ENCODE peak calls at places on chromosomes 12 and 14, in nine cellular contexts. One of them, this sample, is unnamed.
A peak's percentile ranks its signal among the peaks of the same experiment; 100 is the strongest.

GRCh38 chr14:61618448-61618847 is 76.9 kb upstream of the HIF1A start:
- DNase-seq in dorsolateral prefrontal cortex: no peak
- DNase-seq in activated naive CD8-positive, alpha-beta T cell treated with anti-CD3 and anti-CD28 coated beads for 36 hours: no peak
- DNase-seq in T-helper 17 cell: no peak
- DNase-seq in WERI-Rb-1: no peak
- DNase-seq in memory B cell: no peak
- DNase-seq in GM13977: no peak
- DNase-seq in WTC11: no peak
- DNase-seq in SJCRH30: no peak
- DNase-seq in this sample: no peak

GRCh38 chr14:50532502-50533313 is at the start of gene MAP4K5:
- DNase-seq in dorsolateral prefrontal cortex: peak; percentile 86
- DNase-seq in activated naive CD8-positive, alpha-beta T cell treated with anti-CD3 and anti-CD28 coated beads for 36 hours: peak; percentile 93
- DNase-seq in T-helper 17 cell: peak; percentile 81
- DNase-seq in WERI-Rb-1: peak; percentile 92
- DNase-seq in memory B cell: peak; percentile 84
- DNase-seq in GM13977: peak; percentile 93
- DNase-seq in WTC11: peak; percentile 87
- DNase-seq in SJCRH30: peak; percentile 89
- DNase-seq in this sample: peak; percentile 95

GRCh38 chr14:61479746-61480502 is 158.5 kb downstream of the PRKCH start:
- DNase-seq in dorsolateral prefrontal cortex: no peak
- DNase-seq in activated naive CD8-positive, alpha-beta T cell treated with anti-CD3 and anti-CD28 coated beads for 36 hours: no peak
- DNase-seq in T-helper 17 cell: no peak
- DNase-seq in WERI-Rb-1: no peak
- DNase-seq in memory B cell: no peak
- DNase-seq in GM13977: no peak
- DNase-seq in WTC11: no peak
- DNase-seq in SJCRH30: no peak
- DNase-seq in this sample: no peak

GRCh38 chr12:93883436-93884154 is 206.4 kb downstream of the CRADD start:
- DNase-seq in dorsolateral prefrontal cortex: no peak
- DNase-seq in activated naive CD8-positive, alpha-beta T cell treated with anti-CD3 and anti-CD28 coated beads for 36 hours: no peak
- DNase-seq in T-helper 17 cell: no peak
- DNase-seq in WERI-Rb-1: no peak
- DNase-seq in memory B cell: no peak
- DNase-seq in GM13977: no peak
- DNase-seq in WTC11: no peak
- DNase-seq in SJCRH30: no peak
- DNase-seq in this sample: no peak

GRCh38 chr12:110743571-110744093 is 941 bp upstream of the PPP1CC start:
- DNase-seq in dorsolateral prefrontal cortex: peak; percentile 39
- DNase-seq in activated naive CD8-positive, alpha-beta T cell treated with anti-CD3 and anti-CD28 coated beads for 36 hours: no peak
- DNase-seq in T-helper 17 cell: no peak
- DNase-seq in WERI-Rb-1: no peak
- DNase-seq in memory B cell: no peak
- DNase-seq in GM13977: no peak
- DNase-seq in WTC11: peak; percentile 18
- DNase-seq in SJCRH30: peak; percentile 29
- DNase-seq in this sample: peak; percentile 18

GRCh38 chr12:132675753-132676152 is 11.4 kb downstream of the POLE start:
- DNase-seq in dorsolateral prefrontal cortex: no peak
- DNase-seq in activated naive CD8-positive, alpha-beta T cell treated with anti-CD3 and anti-CD28 coated beads for 36 hours: no peak
- DNase-seq in T-helper 17 cell: no peak
- DNase-seq in WERI-Rb-1: no peak
- DNase-seq in memory B cell: no peak
- DNase-seq in GM13977: no peak
- DNase-seq in WTC11: no peak
- DNase-seq in SJCRH30: no peak
- DNase-seq in this sample: no peak

GRCh38 chr14:93050761-93051160 is 65.0 kb downstream of the ITPK1 start:
- DNase-seq in dorsolateral prefrontal cortex: no peak
- DNase-seq in activated naive CD8-positive, alpha-beta T cell treated with anti-CD3 and anti-CD28 coated beads for 36 hours: no peak
- DNase-seq in T-helper 17 cell: no peak
- DNase-seq in WERI-Rb-1: no peak
- DNase-seq in memory B cell: no peak
- DNase-seq in GM13977: no peak
- DNase-seq in WTC11: no peak
- DNase-seq in SJCRH30: no peak
- DNase-seq in this sample: no peak

GRCh38 chr12:7190268-7191055 is 976 bp downstream of the PEX5 start:
- DNase-seq in dorsolateral prefrontal cortex: peak; percentile 39
- DNase-seq in activated naive CD8-positive, alpha-beta T cell treated with anti-CD3 and anti-CD28 coated beads for 36 hours: peak; percentile 18
- DNase-seq in T-helper 17 cell: no peak
- DNase-seq in WERI-Rb-1: peak; percentile 14
- DNase-seq in memory B cell: peak; percentile 9
- DNase-seq in GM13977: peak; percentile 6
- DNase-seq in WTC11: peak; percentile 24
- DNase-seq in SJCRH30: peak; percentile 20
- DNase-seq in this sample: no peak

GRCh38 chr12:94513527-94513926 is 53.9 kb upstream of the CEP83 start:
- DNase-seq in dorsolateral prefrontal cortex: no peak
- DNase-seq in activated naive CD8-positive, alpha-beta T cell treated with anti-CD3 and anti-CD28 coated beads for 36 hours: no peak
- DNase-seq in T-helper 17 cell: no peak
- DNase-seq in WERI-Rb-1: no peak
- DNase-seq in memory B cell: no peak
- DNase-seq in GM13977: no peak
- DNase-seq in WTC11: no peak
- DNase-seq in SJCRH30: no peak
- DNase-seq in this sample: no peak

GRCh38 chr12:120647375-120647755 is 6.9 kb downstream of the CABP1 start:
- DNase-seq in dorsolateral prefrontal cortex: no peak
- DNase-seq in activated naive CD8-positive, alpha-beta T cell treated with anti-CD3 and anti-CD28 coated beads for 36 hours: no peak
- DNase-seq in T-helper 17 cell: no peak
- DNase-seq in WERI-Rb-1: no peak
- DNase-seq in memory B cell: no peak
- DNase-seq in GM13977: no peak
- DNase-seq in WTC11: no peak
- DNase-seq in SJCRH30: no peak
- DNase-seq in this sample: no peak

GRCh38 chr14:83172363-83172762 is 1638.7 kb upstream of the SEL1L start:
- DNase-seq in dorsolateral prefrontal cortex: no peak
- DNase-seq in activated naive CD8-positive, alpha-beta T cell treated with anti-CD3 and anti-CD28 coated beads for 36 hours: no peak
- DNase-seq in T-helper 17 cell: no peak
- DNase-seq in WERI-Rb-1: no peak
- DNase-seq in memory B cell: no peak
- DNase-seq in GM13977: no peak
- DNase-seq in WTC11: no peak
- DNase-seq in SJCRH30: no peak
- DNase-seq in this sample: no peak

GRCh38 chr12:114013601-114014345 is 47.6 kb upstream of the RBM19 start:
- DNase-seq in dorsolateral prefrontal cortex: no peak
- DNase-seq in activated naive CD8-positive, alpha-beta T cell treated with anti-CD3 and anti-CD28 coated beads for 36 hours: no peak
- DNase-seq in T-helper 17 cell: no peak
- DNase-seq in WERI-Rb-1: no peak
- DNase-seq in memory B cell: no peak
- DNase-seq in GM13977: no peak
- DNase-seq in WTC11: peak; percentile 52
- DNase-seq in SJCRH30: peak; percentile 8
- DNase-seq in this sample: no peak

GRCh38 chr12:112020947-112021457 is 7.8 kb downstream of the ERP29 start:
- DNase-seq in dorsolateral prefrontal cortex: no peak
- DNase-seq in activated naive CD8-positive, alpha-beta T cell treated with anti-CD3 and anti-CD28 coated beads for 36 hours: no peak
- DNase-seq in T-helper 17 cell: no peak
- DNase-seq in WERI-Rb-1: no peak
- DNase-seq in memory B cell: no peak
- DNase-seq in GM13977: no peak
- DNase-seq in WTC11: no peak
- DNase-seq in SJCRH30: no peak
- DNase-seq in this sample: no peak

GRCh38 chr12:5220835-5221234 is 177.2 kb downstream of the KCNA5 start:
- DNase-seq in dorsolateral prefrontal cortex: no peak
- DNase-seq in activated naive CD8-positive, alpha-beta T cell treated with anti-CD3 and anti-CD28 coated beads for 36 hours: peak; percentile 51
- DNase-seq in T-helper 17 cell: no peak
- DNase-seq in WERI-Rb-1: no peak
- DNase-seq in memory B cell: no peak
- DNase-seq in GM13977: no peak
- DNase-seq in WTC11: no peak
- DNase-seq in SJCRH30: no peak
- DNase-seq in this sample: no peak

GRCh38 chr14:103879570-103880333 is 32.4 kb upstream of the PPP1R13B start:
- DNase-seq in dorsolateral prefrontal cortex: no peak
- DNase-seq in activated naive CD8-positive, alpha-beta T cell treated with anti-CD3 and anti-CD28 coated beads for 36 hours: no peak
- DNase-seq in T-helper 17 cell: no peak
- DNase-seq in WERI-Rb-1: no peak
- DNase-seq in memory B cell: no peak
- DNase-seq in GM13977: no peak
- DNase-seq in WTC11: peak; percentile 40
- DNase-seq in SJCRH30: peak; percentile 90
- DNase-seq in this sample: no peak

GRCh38 chr12:118058881-118059644 is 1.9 kb downstream of the WSB2 start:
- DNase-seq in dorsolateral prefrontal cortex: no peak
- DNase-seq in activated naive CD8-positive, alpha-beta T cell treated with anti-CD3 and anti-CD28 coated beads for 36 hours: no peak
- DNase-seq in T-helper 17 cell: no peak
- DNase-seq in WERI-Rb-1: no peak
- DNase-seq in memory B cell: no peak
- DNase-seq in GM13977: no peak
- DNase-seq in WTC11: no peak
- DNase-seq in SJCRH30: no peak
- DNase-seq in this sample: no peak

GRCh38 chr14:101519090-101519489 is 42.2 kb upstream of the DIO3 start:
- DNase-seq in dorsolateral prefrontal cortex: no peak
- DNase-seq in activated naive CD8-positive, alpha-beta T cell treated with anti-CD3 and anti-CD28 coated beads for 36 hours: no peak
- DNase-seq in T-helper 17 cell: no peak
- DNase-seq in WERI-Rb-1: no peak
- DNase-seq in memory B cell: no peak
- DNase-seq in GM13977: no peak
- DNase-seq in WTC11: no peak
- DNase-seq in SJCRH30: no peak
- DNase-seq in this sample: no peak

GRCh38 chr14:104054222-104054905 is 31.1 kb upstream of the ASPG start:
- DNase-seq in dorsolateral prefrontal cortex: no peak
- DNase-seq in activated naive CD8-positive, alpha-beta T cell treated with anti-CD3 and anti-CD28 coated beads for 36 hours: no peak
- DNase-seq in T-helper 17 cell: no peak
- DNase-seq in WERI-Rb-1: peak; percentile 82
- DNase-seq in memory B cell: no peak
- DNase-seq in GM13977: no peak
- DNase-seq in WTC11: no peak
- DNase-seq in SJCRH30: no peak
- DNase-seq in this sample: peak; percentile 32

GRCh38 chr12:94285954-94286579 is 137.7 kb downstream of the PLXNC1 start:
- DNase-seq in dorsolateral prefrontal cortex: no peak
- DNase-seq in activated naive CD8-positive, alpha-beta T cell treated with anti-CD3 and anti-CD28 coated beads for 36 hours: no peak
- DNase-seq in T-helper 17 cell: no peak
- DNase-seq in WERI-Rb-1: peak; percentile 77
- DNase-seq in memory B cell: no peak
- DNase-seq in GM13977: no peak
- DNase-seq in WTC11: no peak
- DNase-seq in SJCRH30: no peak
- DNase-seq in this sample: no peak

GRCh38 chr14:105931808-105932483 is 405.6 kb downstream of the TMEM121 start:
- DNase-seq in dorsolateral prefrontal cortex: no peak
- DNase-seq in activated naive CD8-positive, alpha-beta T cell treated with anti-CD3 and anti-CD28 coated beads for 36 hours: no peak
- DNase-seq in T-helper 17 cell: no peak
- DNase-seq in WERI-Rb-1: no peak
- DNase-seq in memory B cell: no peak
- DNase-seq in GM13977: peak; percentile 31
- DNase-seq in WTC11: no peak
- DNase-seq in SJCRH30: no peak
- DNase-seq in this sample: no peak

GRCh38 chr12:49893753-49894752 is 9.6 kb downstream of the FAIM2 start:
- DNase-seq in dorsolateral prefrontal cortex: no peak
- DNase-seq in activated naive CD8-positive, alpha-beta T cell treated with anti-CD3 and anti-CD28 coated beads for 36 hours: no peak
- DNase-seq in T-helper 17 cell: no peak
- DNase-seq in WERI-Rb-1: no peak
- DNase-seq in memory B cell: no peak
- DNase-seq in GM13977: no peak
- DNase-seq in WTC11: no peak
- DNase-seq in SJCRH30: no peak
- DNase-seq in this sample: no peak

GRCh38 chr12:38721611-38722252 is 183.7 kb downstream of the CPNE8 start:
- DNase-seq in dorsolateral prefrontal cortex: no peak
- DNase-seq in activated naive CD8-positive, alpha-beta T cell treated with anti-CD3 and anti-CD28 coated beads for 36 hours: no peak
- DNase-seq in T-helper 17 cell: no peak
- DNase-seq in WERI-Rb-1: no peak
- DNase-seq in memory B cell: no peak
- DNase-seq in GM13977: no peak
- DNase-seq in WTC11: no peak
- DNase-seq in SJCRH30: no peak
- DNase-seq in this sample: no peak

GRCh38 chr14:78721756-78722455 is 551.7 kb downstream of the NRXN3 start:
- DNase-seq in dorsolateral prefrontal cortex: no peak
- DNase-seq in activated naive CD8-positive, alpha-beta T cell treated with anti-CD3 and anti-CD28 coated beads for 36 hours: no peak
- DNase-seq in T-helper 17 cell: no peak
- DNase-seq in WERI-Rb-1: peak; percentile 28
- DNase-seq in memory B cell: no peak
- DNase-seq in GM13977: no peak
- DNase-seq in WTC11: no peak
- DNase-seq in SJCRH30: no peak
- DNase-seq in this sample: no peak

GRCh38 chr12:109477185-109477962 is at the start of the genes KCTD10 and UBE3B:
- DNase-seq in dorsolateral prefrontal cortex: peak; percentile 72
- DNase-seq in activated naive CD8-positive, alpha-beta T cell treated with anti-CD3 and anti-CD28 coated beads for 36 hours: peak; percentile 88
- DNase-seq in T-helper 17 cell: peak; percentile 80
- DNase-seq in WERI-Rb-1: peak; percentile 90
- DNase-seq in memory B cell: peak; percentile 87
- DNase-seq in GM13977: peak; percentile 91
- DNase-seq in WTC11: peak; percentile 89
- DNase-seq in SJCRH30: peak; percentile 90
- DNase-seq in this sample: peak; percentile 93

GRCh38 chr12:79358716-79359341 is 331.9 kb downstream of the PAWR start:
- DNase-seq in dorsolateral prefrontal cortex: no peak
- DNase-seq in activated naive CD8-positive, alpha-beta T cell treated with anti-CD3 and anti-CD28 coated beads for 36 hours: no peak
- DNase-seq in T-helper 17 cell: no peak
- DNase-seq in WERI-Rb-1: no peak
- DNase-seq in memory B cell: no peak
- DNase-seq in GM13977: no peak
- DNase-seq in WTC11: no peak
- DNase-seq in SJCRH30: no peak
- DNase-seq in this sample: no peak

GRCh38 chr14:96681826-96682225 is 115.4 kb upstream of the VRK1 start:
- DNase-seq in dorsolateral prefrontal cortex: no peak
- DNase-seq in activated naive CD8-positive, alpha-beta T cell treated with anti-CD3 and anti-CD28 coated beads for 36 hours: no peak
- DNase-seq in T-helper 17 cell: no peak
- DNase-seq in WERI-Rb-1: no peak
- DNase-seq in memory B cell: no peak
- DNase-seq in GM13977: no peak
- DNase-seq in WTC11: no peak
- DNase-seq in SJCRH30: no peak
- DNase-seq in this sample: no peak

GRCh38 chr14:54840798-54841197 is 61.8 kb downstream of the GCH1 start:
- DNase-seq in dorsolateral prefrontal cortex: no peak
- DNase-seq in activated naive CD8-positive, alpha-beta T cell treated with anti-CD3 and anti-CD28 coated beads for 36 hours: no peak
- DNase-seq in T-helper 17 cell: no peak
- DNase-seq in WERI-Rb-1: no peak
- DNase-seq in memory B cell: no peak
- DNase-seq in GM13977: peak; percentile 17
- DNase-seq in WTC11: no peak
- DNase-seq in SJCRH30: no peak
- DNase-seq in this sample: no peak

GRCh38 chr12:80551897-80552296 is 107.9 kb downstream of the PTPRQ start:
- DNase-seq in dorsolateral prefrontal cortex: no peak
- DNase-seq in activated naive CD8-positive, alpha-beta T cell treated with anti-CD3 and anti-CD28 coated beads for 36 hours: no peak
- DNase-seq in T-helper 17 cell: no peak
- DNase-seq in WERI-Rb-1: no peak
- DNase-seq in memory B cell: no peak
- DNase-seq in GM13977: no peak
- DNase-seq in WTC11: no peak
- DNase-seq in SJCRH30: peak; percentile 86
- DNase-seq in this sample: no peak

GRCh38 chr12:130953783-130954543 is at the start of gene ADGRD1:
- DNase-seq in dorsolateral prefrontal cortex: no peak
- DNase-seq in activated naive CD8-positive, alpha-beta T cell treated with anti-CD3 and anti-CD28 coated beads for 36 hours: no peak
- DNase-seq in T-helper 17 cell: no peak
- DNase-seq in WERI-Rb-1: no peak
- DNase-seq in memory B cell: no peak
- DNase-seq in GM13977: peak; percentile 62
- DNase-seq in WTC11: no peak
- DNase-seq in SJCRH30: no peak
- DNase-seq in this sample: no peak

GRCh38 chr12:53096089-53096741 is 1.3 kb upstream of the IGFBP6 start:
- DNase-seq in dorsolateral prefrontal cortex: no peak
- DNase-seq in activated naive CD8-positive, alpha-beta T cell treated with anti-CD3 and anti-CD28 coated beads for 36 hours: no peak
- DNase-seq in T-helper 17 cell: no peak
- DNase-seq in WERI-Rb-1: no peak
- DNase-seq in memory B cell: no peak
- DNase-seq in GM13977: no peak
- DNase-seq in WTC11: peak; percentile 43
- DNase-seq in SJCRH30: no peak
- DNase-seq in this sample: no peak

GRCh38 chr12:105736498-105736897 is 402.3 kb downstream of the NUAK1 start:
- DNase-seq in dorsolateral prefrontal cortex: no peak
- DNase-seq in activated naive CD8-positive, alpha-beta T cell treated with anti-CD3 and anti-CD28 coated beads for 36 hours: no peak
- DNase-seq in T-helper 17 cell: no peak
- DNase-seq in WERI-Rb-1: peak; percentile 21
- DNase-seq in memory B cell: no peak
- DNase-seq in GM13977: no peak
- DNase-seq in WTC11: no peak
- DNase-seq in SJCRH30: no peak
- DNase-seq in this sample: no peak